ENCODE peak calls at places on chromosomes 5 and 9, in four cellular contexts. Z, E, R and C are unnamed samples.

GRCh38 chr5:133794771-133795391 is 173.5 kb downstream of the C5orf15 start:
- DNase-seq in R (no peak), Z (no peak), E (no peak), C (no peak)

GRCh38 chr5:124644138-124644537 is 102.3 kb downstream of the ZNF608 start:
- DNase-seq in Z (no peak), E (peak; percentile 45), R (no peak), C (no peak)

GRCh38 chr5:98927988-98928801 is 612 bp downstream of the CHD1 start:
- DNase-seq in R (peak; percentile 87), Z (peak; percentile 93), E (peak; percentile 73), C (peak; percentile 81)

GRCh38 chr5:90191352-90192045 is 218.1 kb downstream of the CETN3 start:
- DNase-seq in E (no peak), R (no peak), Z (no peak), C (no peak)

GRCh38 chr5:150107909-150108447 is 21.6 kb upstream of the CSF1R start:
- DNase-seq in Z (no peak), E (peak; percentile 31), R (no peak), C (peak; percentile 90)

GRCh38 chr9:129081388-129081889 is 528 bp downstream of the DOLPP1 start:
- DNase-seq in E (no peak), R (no peak), Z (no peak), C (peak; percentile 91)

GRCh38 chr5:1541662-1542008 is 17.9 kb upstream of the LPCAT1 start:
- DNase-seq in R (no peak), Z (no peak), E (no peak), C (no peak)

GRCh38 chr9:95874989-95875304 is 544 bp upstream of the ERCC6L2 start:
- DNase-seq in E (no peak), Z (peak; percentile 89), R (peak; percentile 68), C (peak; percentile 75)

GRCh38 chr9:93126825-93127368 is 7.2 kb downstream of the NINJ1 start:
- DNase-seq in E (no peak), R (peak; percentile 80), Z (no peak), C (no peak)

GRCh38 chr9:123392802-123393201 is 36.8 kb downstream of the CRB2 start:
- DNase-seq in E (no peak), R (no peak), Z (no peak), C (no peak)

GRCh38 chr5:108726446-108727091 is 21.1 kb upstream of the FER start:
- DNase-seq in R (no peak), Z (no peak), E (peak; percentile 25), C (no peak)

GRCh38 chr5:116395178-116395577 is 179.4 kb downstream of the SEMA6A start:
- DNase-seq in R (no peak), E (no peak), Z (no peak), C (no peak)

GRCh38 chr5:177389368-177390169 is 5.3 kb downstream of the SLC34A1 start:
- DNase-seq in R (no peak), Z (no peak), E (peak; percentile 95), C (peak; percentile 96)

GRCh38 chr9:15293727-15294405 is 13.2 kb downstream of the TTC39B start:
- DNase-seq in Z (no peak), E (peak; percentile 54), R (no peak), C (peak; percentile 66)
- H3K4me3 ChIP-seq in Z (no peak overlapping the region), E (no peak overlapping the region), R (peak overlapping the region; percentile 18), C (peak overlapping the region; percentile 16)

GRCh38 chr5:15991586-15991985 is 188.0 kb downstream of the MARCHF11 start:
- DNase-seq in R (no peak), E (no peak), Z (no peak), C (no peak)

GRCh38 chr5:15993334-15993733 is 186.3 kb downstream of the MARCHF11 start:
- DNase-seq in R (no peak), Z (no peak), E (peak; percentile 3), C (peak; percentile 59)

GRCh38 chr5:15993934-15994333 is 185.7 kb downstream of the MARCHF11 start:
- DNase-seq in Z (no peak), E (peak; percentile 33), R (no peak), C (no peak)

GRCh38 chr5:15992918-15993317 is 186.7 kb downstream of the MARCHF11 start:
- DNase-seq in R (no peak), E (peak; percentile 47), Z (no peak), C (peak; percentile 20)

GRCh38 chr5:15995206-15996052 is 184.2 kb downstream of the MARCHF11 start:
- DNase-seq in Z (no peak), E (peak; percentile 69), R (no peak), C (peak; percentile 67)
- TF ChIP-seq CTCF in Z (peak; percentile 15), E (peak; percentile 63), R (peak; percentile 28), C (peak; percentile 60)

GRCh38 chr5:167064199-167064811 is 1227.1 kb upstream of the WWC1 start:
- DNase-seq in R (no peak), Z (no peak), E (no peak), C (no peak)
- H3K4me3 ChIP-seq in R (no peak overlapping the region), Z (no peak overlapping the region), E (no peak overlapping the region), C (no peak overlapping the region)

GRCh38 chr5:26482817-26483375 is 555.5 kb downstream of the CDH9 start:
- DNase-seq in Z (no peak), R (no peak), E (no peak), C (no peak)
- TF ChIP-seq CTCF in Z (no peak), R (peak; percentile 26), E (no peak), C (peak; percentile 32)

GRCh38 chr5:128376577-128376976 is 161.5 kb downstream of the FBN2 start:
- DNase-seq in E (no peak), R (no peak), Z (no peak), C (peak; percentile 4)
- H3K4me3 ChIP-seq in E (no peak overlapping the region), R (no peak overlapping the region), Z (no peak overlapping the region), C (no peak overlapping the region)

DNA sequence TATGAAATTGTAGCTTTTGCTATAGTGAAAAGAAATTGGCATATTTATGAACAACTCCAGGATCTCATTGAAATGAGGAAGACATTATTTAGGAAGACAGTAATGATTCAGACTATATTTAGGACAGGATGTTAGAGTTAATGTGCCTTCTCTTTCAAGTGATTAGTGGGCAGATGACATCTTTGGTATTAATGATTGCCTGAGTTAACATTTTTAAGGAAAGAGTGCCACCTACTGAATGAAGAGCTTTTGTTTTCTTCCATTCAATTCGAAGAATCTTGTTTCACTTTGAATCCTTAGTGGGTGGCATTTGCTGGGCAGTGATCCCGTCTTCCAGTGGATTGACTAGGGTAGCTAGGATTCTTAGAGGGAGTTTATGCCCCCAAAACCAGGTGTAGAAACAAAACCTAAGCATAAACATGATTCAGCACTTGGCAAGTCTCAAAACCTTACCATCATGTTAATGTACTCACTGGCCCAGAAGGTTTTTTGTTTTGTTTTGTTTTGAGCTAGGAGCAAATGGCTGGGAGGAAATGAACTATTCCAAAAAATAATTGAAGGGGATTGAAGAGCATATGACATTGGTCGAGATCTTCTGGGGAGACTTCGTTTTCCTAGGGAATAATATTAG is 23.2 kb downstream of the MAP3K1 start:
- DNase-seq in E (peak; percentile 80), Z (no peak), R (no peak), C (peak; percentile 51)
- TF ChIP-seq CTCF in E (peak; percentile 47), Z (peak; percentile 33), R (peak; percentile 52), C (no peak)